ENCODE peak calls at places on chromosomes 6 and 20, in five cellular contexts. One of them, this sample, is unnamed.

GRCh38 chr6:129667621-129668020 is 42.4 kb downstream of the ARHGAP18 start:
- DNase-seq in neural crest cell: no peak
- DNase-seq in colonic mucosa: no peak
- DNase-seq in PC-9: peak; percentile 59
- DNase-seq in heart left ventricle: no peak
- DNase-seq in this sample: no peak

GRCh38 chr6:156348376-156348775 is 428.8 kb upstream of the ARID1B start:
- DNase-seq in neural crest cell: no peak
- DNase-seq in colonic mucosa: no peak
- DNase-seq in PC-9: no peak
- DNase-seq in heart left ventricle: no peak
- DNase-seq in this sample: no peak

GRCh38 chr6:2988426-2989331 is 11.0 kb upstream of the NQO2 start:
- DNase-seq in neural crest cell: peak; percentile 89
- DNase-seq in colonic mucosa: peak; percentile 91
- DNase-seq in PC-9: peak; percentile 87
- DNase-seq in heart left ventricle: peak; percentile 93
- DNase-seq in this sample: peak; percentile 77

GRCh38 chr6:12266571-12266970 is 23.6 kb upstream of the EDN1 start:
- DNase-seq in neural crest cell: no peak
- DNase-seq in colonic mucosa: no peak
- DNase-seq in PC-9: peak; percentile 70
- DNase-seq in heart left ventricle: no peak
- DNase-seq in this sample: no peak

GRCh38 chr6:30601436-30601814 is 15.6 kb downstream of the PPP1R10 start:
- DNase-seq in neural crest cell: no peak
- DNase-seq in colonic mucosa: no peak
- DNase-seq in PC-9: no peak
- DNase-seq in heart left ventricle: no peak
- DNase-seq in this sample: no peak

GRCh38 chr6:125986956-125987617 is 747 bp downstream of the TRMT11 start:
- DNase-seq in neural crest cell: no peak
- DNase-seq in colonic mucosa: no peak
- DNase-seq in PC-9: no peak
- DNase-seq in heart left ventricle: no peak
- DNase-seq in this sample: no peak

GRCh38 chr6:54282186-54282585 is 26.1 kb upstream of the TINAG start:
- DNase-seq in neural crest cell: no peak
- DNase-seq in colonic mucosa: no peak
- DNase-seq in PC-9: no peak
- DNase-seq in heart left ventricle: no peak
- DNase-seq in this sample: no peak

GRCh38 chr6:29602564-29603361 is 17.8 kb downstream of the OR2H2 start:
- DNase-seq in neural crest cell: peak; percentile 34
- DNase-seq in colonic mucosa: no peak
- DNase-seq in PC-9: no peak
- DNase-seq in heart left ventricle: no peak
- DNase-seq in this sample: no peak

GRCh38 chr20:19727251-19727847 is 30.7 kb upstream of the RIN2 start:
- DNase-seq in neural crest cell: no peak
- DNase-seq in colonic mucosa: no peak
- DNase-seq in PC-9: no peak
- DNase-seq in heart left ventricle: no peak
- DNase-seq in this sample: no peak

GRCh38 chr20:36493801-36494114 is 47.6 kb upstream of the MYL9 start:
- DNase-seq in neural crest cell: no peak
- DNase-seq in colonic mucosa: peak; percentile 38
- DNase-seq in PC-9: no peak
- DNase-seq in heart left ventricle: peak; percentile 62
- DNase-seq in this sample: no peak

GRCh38 chr6:159680104-159680503 is 12.9 kb downstream of the SOD2 start:
- DNase-seq in neural crest cell: no peak
- DNase-seq in colonic mucosa: no peak
- DNase-seq in PC-9: no peak
- DNase-seq in heart left ventricle: no peak
- DNase-seq in this sample: no peak

GRCh38 chr6:47922391-47922790 is 140.6 kb downstream of the OPN5 start:
- DNase-seq in neural crest cell: peak; percentile 5
- DNase-seq in colonic mucosa: no peak
- DNase-seq in PC-9: no peak
- DNase-seq in heart left ventricle: no peak
- DNase-seq in this sample: no peak

GRCh38 chr6:37048851-37049734 is 43.6 kb downstream of the FGD2 start:
- DNase-seq in neural crest cell: no peak
- DNase-seq in colonic mucosa: peak; percentile 47
- DNase-seq in PC-9: peak; percentile 65
- DNase-seq in heart left ventricle: no peak
- DNase-seq in this sample: peak; percentile 70

GRCh38 chr6:138231399-138231886 is 13.2 kb upstream of the PBOV1 start:
- DNase-seq in neural crest cell: no peak
- DNase-seq in colonic mucosa: no peak
- DNase-seq in PC-9: peak; percentile 96
- DNase-seq in heart left ventricle: no peak
- DNase-seq in this sample: no peak

GRCh38 chr6:22219916-22220315 is 76.9 kb downstream of the PRL start:
- DNase-seq in neural crest cell: no peak
- DNase-seq in colonic mucosa: no peak
- DNase-seq in PC-9: no peak
- DNase-seq in heart left ventricle: no peak
- DNase-seq in this sample: no peak

GRCh38 chr6:22294301-22294700 is 2.5 kb downstream of the PRL start:
- DNase-seq in neural crest cell: no peak
- DNase-seq in colonic mucosa: no peak
- DNase-seq in PC-9: no peak
- DNase-seq in heart left ventricle: no peak
- DNase-seq in this sample: no peak

GRCh38 chr20:54062812-54063280 is 7.5 kb downstream of the BCAS1 start:
- DNase-seq in neural crest cell: no peak
- DNase-seq in colonic mucosa: no peak
- DNase-seq in PC-9: peak; percentile 60
- DNase-seq in heart left ventricle: no peak
- DNase-seq in this sample: no peak

GRCh38 chr6:137165375-137166246 is 7.8 kb downstream of the IL22RA2 start:
- DNase-seq in neural crest cell: no peak
- DNase-seq in colonic mucosa: peak; percentile 33
- DNase-seq in PC-9: no peak
- DNase-seq in heart left ventricle: no peak
- DNase-seq in this sample: peak; percentile 38

GRCh38 chr6:35728663-35729348 is 8.0 kb upstream of the ARMC12 start:
- DNase-seq in neural crest cell: no peak
- DNase-seq in colonic mucosa: peak; percentile 61
- DNase-seq in PC-9: no peak
- DNase-seq in heart left ventricle: peak; percentile 28
- DNase-seq in this sample: no peak

GRCh38 chr6:157222201-157222981 is 100.9 kb downstream of the TMEM242 start:
- DNase-seq in neural crest cell: no peak
- DNase-seq in colonic mucosa: no peak
- DNase-seq in PC-9: no peak
- DNase-seq in heart left ventricle: no peak
- DNase-seq in this sample: no peak

GRCh38 chr6:158660331-158660730 is 10.5 kb downstream of the SYTL3 start:
- DNase-seq in neural crest cell: no peak
- DNase-seq in colonic mucosa: peak; percentile 63
- DNase-seq in PC-9: peak; percentile 78
- DNase-seq in heart left ventricle: no peak
- DNase-seq in this sample: no peak

GRCh38 chr6:52217761-52218160 is 26.5 kb downstream of the IL17F start:
- DNase-seq in neural crest cell: no peak
- DNase-seq in colonic mucosa: no peak
- DNase-seq in PC-9: no peak
- DNase-seq in heart left ventricle: no peak
- DNase-seq in this sample: no peak

GRCh38 chr6:34951741-34952140 is 62.7 kb downstream of the ANKS1A start:
- DNase-seq in neural crest cell: no peak
- DNase-seq in colonic mucosa: no peak
- DNase-seq in PC-9: no peak
- DNase-seq in heart left ventricle: no peak
- DNase-seq in this sample: no peak

GRCh38 chr6:14276667-14277404 is 159.3 kb downstream of the CD83 start:
- DNase-seq in neural crest cell: no peak
- DNase-seq in colonic mucosa: no peak
- DNase-seq in PC-9: no peak
- DNase-seq in heart left ventricle: no peak
- DNase-seq in this sample: no peak

GRCh38 chr6:158287047-158287446 is 25.2 kb upstream of the TULP4 start:
- DNase-seq in neural crest cell: no peak
- DNase-seq in colonic mucosa: no peak
- DNase-seq in PC-9: no peak
- DNase-seq in heart left ventricle: no peak
- DNase-seq in this sample: no peak

GRCh38 chr6:128479048-128479666 is 41.2 kb downstream of the PTPRK start:
- DNase-seq in neural crest cell: no peak
- DNase-seq in colonic mucosa: no peak
- DNase-seq in PC-9: no peak
- DNase-seq in heart left ventricle: no peak
- DNase-seq in this sample: no peak

GRCh38 chr20:79565-79964 is 7.9 kb upstream of the DEFB125 start:
- DNase-seq in neural crest cell: no peak
- DNase-seq in colonic mucosa: peak; percentile 33
- DNase-seq in PC-9: no peak
- DNase-seq in heart left ventricle: no peak
- DNase-seq in this sample: no peak

GRCh38 chr6:80541186-80541585 is 434.7 kb downstream of the BCKDHB start:
- DNase-seq in neural crest cell: no peak
- DNase-seq in colonic mucosa: no peak
- DNase-seq in PC-9: peak; percentile 84
- DNase-seq in heart left ventricle: no peak
- DNase-seq in this sample: no peak

GRCh38 chr6:71733970-71734899 is 152.1 kb upstream of the RIMS1 start:
- DNase-seq in neural crest cell: no peak
- DNase-seq in colonic mucosa: no peak
- DNase-seq in PC-9: no peak
- DNase-seq in heart left ventricle: no peak
- DNase-seq in this sample: no peak

DNA sequence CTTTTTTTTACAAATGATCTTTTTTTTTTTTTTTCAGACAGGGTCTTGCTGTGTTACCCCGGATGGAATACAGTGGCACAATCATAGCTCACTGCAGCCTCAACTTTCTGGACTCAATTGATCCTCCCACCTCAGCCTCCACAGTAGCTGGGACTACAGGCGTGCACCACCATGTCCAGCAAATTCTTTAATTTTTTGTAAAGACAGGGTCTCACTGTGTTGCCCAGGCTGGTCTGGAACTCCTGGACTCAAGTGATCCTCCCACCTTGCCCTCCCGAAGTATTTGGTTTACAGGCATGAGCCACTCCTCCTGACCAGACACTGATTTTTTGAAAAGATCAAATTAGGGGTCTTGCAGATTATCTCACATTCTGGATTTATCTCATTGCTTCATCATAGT is 11.0 kb upstream of the MYBL2 start:
- DNase-seq in neural crest cell: no peak
- DNase-seq in colonic mucosa: no peak
- DNase-seq in PC-9: no peak
- DNase-seq in heart left ventricle: no peak
- DNase-seq in this sample: no peak
- TF ChIP-seq CTCF in neural crest cell: no peak
- TF ChIP-seq CTCF in colonic mucosa: no peak
- TF ChIP-seq CTCF in PC-9: no peak
- TF ChIP-seq CTCF in heart left ventricle: no peak
- TF ChIP-seq CTCF in this sample: no peak

GRCh38 chr6:147023148-147023547 is 181.1 kb upstream of the STXBP5 start:
- DNase-seq in neural crest cell: no peak
- DNase-seq in colonic mucosa: no peak
- DNase-seq in PC-9: no peak
- DNase-seq in heart left ventricle: no peak
- DNase-seq in this sample: no peak
- TF ChIP-seq CTCF in neural crest cell: no peak
- TF ChIP-seq CTCF in colonic mucosa: no peak
- TF ChIP-seq CTCF in PC-9: no peak
- TF ChIP-seq CTCF in heart left ventricle: no peak
- TF ChIP-seq CTCF in this sample: no peak

GRCh38 chr6:19319005-19319404 is 518.2 kb upstream of the ID4 start:
- DNase-seq in neural crest cell: no peak
- DNase-seq in colonic mucosa: no peak
- DNase-seq in PC-9: no peak
- DNase-seq in heart left ventricle: no peak
- DNase-seq in this sample: no peak

GRCh38 chr6:19325335-19325789 is 511.8 kb upstream of the ID4 start:
- DNase-seq in neural crest cell: no peak
- DNase-seq in colonic mucosa: no peak
- DNase-seq in PC-9: no peak
- DNase-seq in heart left ventricle: no peak
- DNase-seq in this sample: no peak

GRCh38 chr6:19320066-19320465 is 517.1 kb upstream of the ID4 start:
- DNase-seq in neural crest cell: no peak
- DNase-seq in colonic mucosa: no peak
- DNase-seq in PC-9: no peak
- DNase-seq in heart left ventricle: no peak
- DNase-seq in this sample: no peak

GRCh38 chr6:19327246-19327645 is 509.9 kb upstream of the ID4 start:
- DNase-seq in neural crest cell: no peak
- DNase-seq in colonic mucosa: no peak
- DNase-seq in PC-9: no peak
- DNase-seq in heart left ventricle: no peak
- DNase-seq in this sample: no peak

DNA sequence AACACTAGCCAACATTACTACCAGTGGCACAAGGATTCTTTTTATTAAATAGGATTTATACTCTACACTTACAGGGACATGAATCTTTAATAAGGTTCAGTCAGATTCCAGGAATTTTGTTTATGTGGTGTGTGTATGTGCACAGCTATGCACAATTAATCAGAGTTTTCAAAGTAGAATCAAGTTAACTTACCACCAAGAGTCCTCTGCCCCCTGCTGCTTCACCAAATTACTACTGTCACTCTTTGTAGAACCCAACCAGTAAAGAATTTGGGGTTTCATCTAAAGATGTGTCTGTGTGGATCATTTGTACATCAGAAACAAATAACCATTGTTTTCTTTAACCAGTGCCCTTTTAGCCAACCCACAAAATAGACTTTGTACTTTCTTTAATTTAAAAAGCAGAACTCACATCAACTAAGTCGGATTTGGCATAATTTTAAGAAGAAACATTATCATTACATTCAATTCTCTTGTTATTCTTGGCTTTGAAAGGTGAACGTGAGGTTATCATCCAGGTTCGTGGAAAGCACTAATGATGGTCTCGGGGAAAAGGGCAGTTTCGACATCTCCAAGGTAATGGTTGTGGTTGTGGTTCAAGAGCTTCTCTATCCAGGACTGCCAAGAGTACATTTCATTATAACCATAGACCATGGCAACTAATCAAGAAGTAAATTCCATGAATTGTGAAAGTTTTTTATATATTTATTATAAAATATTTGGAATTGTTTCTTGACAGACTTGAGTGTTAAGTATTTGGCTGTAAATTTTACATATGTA is 514.3 kb upstream of the ID4 start:
- DNase-seq in neural crest cell: no peak
- DNase-seq in colonic mucosa: no peak
- DNase-seq in PC-9: no peak
- DNase-seq in heart left ventricle: no peak
- DNase-seq in this sample: no peak
- TF ChIP-seq CTCF in neural crest cell: peak; percentile 24
- TF ChIP-seq CTCF in colonic mucosa: no peak
- TF ChIP-seq CTCF in PC-9: no peak
- TF ChIP-seq CTCF in heart left ventricle: no peak
- TF ChIP-seq CTCF in this sample: no peak

GRCh38 chr6:17600527-17601388 is 656 bp downstream of the FAM8A1 start:
- DNase-seq in neural crest cell: peak; percentile 18
- DNase-seq in colonic mucosa: peak; percentile 54
- DNase-seq in PC-9: no peak
- DNase-seq in heart left ventricle: peak; percentile 62
- DNase-seq in this sample: peak; percentile 45
- TF ChIP-seq CTCF in neural crest cell: no peak
- TF ChIP-seq CTCF in colonic mucosa: no peak
- TF ChIP-seq CTCF in PC-9: no peak
- TF ChIP-seq CTCF in heart left ventricle: no peak
- TF ChIP-seq CTCF in this sample: no peak

GRCh38 chr6:6758915-6759654 is 170.6 kb downstream of the LY86 start:
- DNase-seq in neural crest cell: peak; percentile 55
- DNase-seq in colonic mucosa: peak; percentile 67
- DNase-seq in PC-9: no peak
- DNase-seq in heart left ventricle: peak; percentile 79
- DNase-seq in this sample: no peak
- TF ChIP-seq CTCF in neural crest cell: peak; percentile 64
- TF ChIP-seq CTCF in colonic mucosa: no peak
- TF ChIP-seq CTCF in PC-9: peak; percentile 41
- TF ChIP-seq CTCF in heart left ventricle: peak; percentile 46
- TF ChIP-seq CTCF in this sample: peak; percentile 45